ENCODE peak calls at places on chromosomes 12 and 14, in seven cellular contexts. L, X, C, T, U, V and D are unnamed samples.

GRCh38 chr14:102215071-102215470 is 75.4 kb downstream of the WDR20 start:
- DNase-seq in X (no peak), V (no peak), U (no peak), C (no peak), L (no peak), T (no peak), D (no peak)

GRCh38 chr14:81269979-81270375 is 49.2 kb upstream of the GTF2A1 start:
- DNase-seq in V (no peak), X (no peak), C (no peak), T (no peak), L (no peak), U (no peak), D (no peak)

GRCh38 chr14:68936476-68936875 is 42.6 kb downstream of the ACTN1 start:
- DNase-seq in V (no peak), L (no peak), C (no peak), U (no peak), T (no peak), X (no peak), D (no peak)

GRCh38 chr12:87430444-87430843 is 598.8 kb downstream of the C12orf50 start:
- DNase-seq in L (no peak), C (no peak), V (no peak), T (no peak), U (no peak), X (no peak), D (no peak)

GRCh38 chr12:55738113-55739024 is 4.6 kb upstream of the GDF11 start:
- DNase-seq in C (peak), X (peak), T (peak), V (peak), L (peak), U (peak), D (peak)

GRCh38 chr12:119528241-119528640 is 65.3 kb upstream of the TMEM233 start:
- DNase-seq in V (no peak), L (no peak), T (no peak), C (no peak), U (no peak), X (no peak), D (peak)

GRCh38 chr12:119988440-119988787 is 622 bp upstream of the BICDL1 start:
- DNase-seq in L (no peak), V (no peak), U (no peak), T (no peak), C (no peak), X (peak), D (no peak)

GRCh38 chr12:106994579-106995220 is 7.8 kb upstream of the MTERF2 start:
- DNase-seq in T (no peak), C (no peak), U (no peak), X (no peak), V (no peak), L (no peak), D (peak)

GRCh38 chr12:108833757-108834472 is 23.5 kb downstream of the SSH1 start:
- DNase-seq in C (no peak), X (no peak), L (no peak), U (no peak), V (no peak), T (no peak), D (no peak)

GRCh38 chr14:72633551-72633950 is 260.4 kb downstream of the DPF3 start:
- DNase-seq in L (no peak), X (no peak), T (peak), U (no peak), C (no peak), V (no peak), D (no peak)

GRCh38 chr14:64745511-64746041 is 41.4 kb downstream of the PLEKHG3 start:
- DNase-seq in C (no peak), T (no peak), V (no peak), L (no peak), U (peak), X (no peak), D (peak)

GRCh38 chr12:114167431-114167830 is 201.3 kb upstream of the RBM19 start:
- DNase-seq in V (no peak), L (no peak), X (no peak), U (no peak), T (no peak), C (no peak), D (no peak)

GRCh38 chr14:93079865-93080403 is 35.8 kb downstream of the ITPK1 start:
- DNase-seq in T (no peak), X (no peak), U (no peak), V (no peak), C (no peak), L (no peak), D (no peak)
- TF ChIP-seq JUND in T (no peak), X (no peak), U (no peak), V (no peak), C (no peak), L (no peak), D (no peak)

GRCh38 chr14:74563233-74563585 is 48.8 kb downstream of the LTBP2 start:
- DNase-seq in C (no peak), L (no peak), U (no peak), V (no peak), T (no peak), X (no peak), D (no peak)
- TF ChIP-seq JUND in C (no peak), L (no peak), U (no peak), V (no peak), T (no peak), X (no peak), D (no peak)

GRCh38 chr12:51321882-51322281 is 2.1 kb downstream of the BIN2 start:
- DNase-seq in X (no peak), V (no peak), T (no peak), U (no peak), C (no peak), L (no peak), D (peak)

GRCh38 chr12:51320695-51321320 is 3.2 kb downstream of the BIN2 start:
- DNase-seq in L (no peak), X (peak), T (no peak), V (peak), U (no peak), C (no peak), D (no peak)

GRCh38 chr12:51323966-51324895 is at the start of gene BIN2:
- DNase-seq in L (no peak), U (no peak), C (no peak), V (no peak), X (no peak), T (no peak), D (no peak)

GRCh38 chr12:51323317-51323960 is 535 bp downstream of the BIN2 start:
- DNase-seq in V (no peak), T (no peak), X (no peak), U (no peak), C (no peak), L (no peak), D (no peak)

GRCh38 chr12:51322452-51322851 is 1.5 kb downstream of the BIN2 start:
- DNase-seq in V (no peak), C (peak), U (no peak), T (no peak), X (no peak), L (no peak), D (no peak)
- TF ChIP-seq JUND in V (no peak), C (no peak), U (no peak), T (no peak), X (no peak), L (no peak), D (no peak)

DNA sequence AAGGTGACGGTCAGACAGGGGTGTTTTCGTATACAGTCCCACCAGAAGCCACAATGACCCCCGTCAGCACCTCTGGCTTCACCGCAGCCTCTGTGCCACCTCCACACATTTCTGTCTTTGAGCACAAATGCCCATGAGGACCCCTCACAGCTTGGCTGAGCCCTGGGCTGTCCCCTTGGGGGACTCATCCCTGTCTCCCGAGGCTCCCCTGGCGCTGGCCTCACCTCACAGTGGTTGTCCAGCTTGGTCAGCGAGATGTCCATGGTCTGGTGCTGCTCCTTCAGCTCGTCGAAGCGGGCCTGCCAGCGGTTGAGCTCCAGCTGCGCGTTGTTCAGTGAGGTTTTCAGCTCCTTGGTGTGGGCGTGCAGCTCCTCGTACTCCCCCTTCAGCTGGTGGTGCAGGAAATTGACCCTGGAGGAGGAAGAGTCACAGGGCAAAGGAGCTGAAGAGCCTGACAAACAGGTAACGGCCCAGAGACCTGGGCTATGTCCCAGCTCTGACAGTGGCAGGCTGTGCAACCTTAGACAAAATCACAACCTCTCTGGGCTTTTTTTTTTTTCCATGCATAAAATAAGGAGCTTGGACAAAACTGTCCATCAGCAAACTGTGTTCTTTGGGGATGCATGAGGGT is 52.7 kb upstream of the GPR68 start:
- DNase-seq in X (no peak), L (no peak), U (no peak), V (no peak), T (no peak), C (no peak), D (no peak)
- TF ChIP-seq JUND in X (no peak), L (no peak), U (no peak), V (no peak), T (no peak), C (no peak), D (no peak)

DNA sequence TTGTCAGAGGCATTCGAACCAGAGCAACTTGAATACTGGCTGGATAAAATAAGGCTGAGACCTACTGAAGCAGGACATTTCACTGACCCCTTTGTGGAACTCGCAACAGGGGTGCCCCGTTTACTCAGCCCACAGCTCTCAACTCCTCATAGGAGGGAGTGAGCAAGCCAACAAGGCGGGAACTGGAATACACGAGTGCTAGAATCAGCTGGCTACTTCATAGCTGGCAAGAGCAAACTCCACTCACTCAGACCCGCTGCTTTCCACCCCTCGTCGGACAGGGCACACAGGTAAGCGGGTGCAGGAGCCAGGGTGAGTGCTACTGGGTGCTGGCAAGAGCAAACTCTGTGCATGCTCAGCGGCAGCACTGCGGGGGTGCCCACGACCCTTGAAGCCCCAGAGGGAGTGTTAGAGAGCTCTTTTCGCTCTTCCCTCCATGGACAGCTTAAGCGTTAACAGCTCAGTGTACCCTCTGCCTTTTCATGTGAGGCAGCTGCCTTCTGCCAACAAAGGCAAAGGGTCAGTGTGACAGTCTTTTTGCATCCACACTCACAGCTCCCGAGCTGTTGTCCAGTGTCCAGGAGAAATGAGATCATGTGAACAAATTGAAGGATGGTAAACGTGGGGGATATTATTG is 15.7 kb downstream of the CAPZA3 start:
- DNase-seq in C (no peak), U (no peak), V (no peak), T (peak), X (no peak), L (no peak), D (no peak)
- TF ChIP-seq JUND in C (no peak), U (no peak), V (no peak), T (no peak), X (no peak), L (no peak), D (no peak)